ENCODE peak calls at places on chromosomes 2 and 18, in seven cellular contexts. One of them, this sample, is unnamed.
A peak's percentile ranks its signal among the peaks of the same experiment; 100 is the strongest.

GRCh38 chr2:30488012-30488659 is 41.1 kb downstream of the LCLAT1 start:
- DNase-seq in thyroid gland: no peak
- DNase-seq in GM12878: no peak
- DNase-seq in upper lobe of right lung: no peak
- DNase-seq in heart right ventricle: no peak
- DNase-seq in heart left ventricle: no peak
- DNase-seq in spleen: no peak
- DNase-seq in this sample: no peak

GRCh38 chr18:64055019-64055418 is 85.1 kb downstream of the SERPINB8 start:
- DNase-seq in thyroid gland: no peak
- DNase-seq in spleen: no peak
- DNase-seq in heart left ventricle: no peak
- DNase-seq in heart right ventricle: no peak
- DNase-seq in upper lobe of right lung: no peak
- DNase-seq in GM12878: no peak
- DNase-seq in this sample: no peak

GRCh38 chr2:69366-70344 is 23.4 kb upstream of the FAM110C start:
- DNase-seq in GM12878: no peak
- DNase-seq in heart left ventricle: no peak
- DNase-seq in thyroid gland: no peak
- DNase-seq in upper lobe of right lung: no peak
- DNase-seq in heart right ventricle: no peak
- DNase-seq in spleen: no peak
- DNase-seq in this sample: no peak

GRCh38 chr18:79393181-79393598 is 2.5 kb upstream of the NFATC1 start:
- DNase-seq in heart right ventricle: peak; percentile 49
- DNase-seq in GM12878: no peak
- DNase-seq in heart left ventricle: no peak
- DNase-seq in upper lobe of right lung: peak; percentile 67
- DNase-seq in spleen: peak; percentile 84
- DNase-seq in thyroid gland: no peak
- DNase-seq in this sample: no peak

GRCh38 chr2:157264099-157264498 is 6.6 kb downstream of the GALNT5 start:
- DNase-seq in GM12878: no peak
- DNase-seq in spleen: no peak
- DNase-seq in heart right ventricle: no peak
- DNase-seq in thyroid gland: no peak
- DNase-seq in heart left ventricle: no peak
- DNase-seq in upper lobe of right lung: no peak
- DNase-seq in this sample: no peak

GRCh38 chr2:167785606-167786005 is 461.8 kb downstream of the STK39 start:
- DNase-seq in heart right ventricle: no peak
- DNase-seq in heart left ventricle: no peak
- DNase-seq in upper lobe of right lung: no peak
- DNase-seq in GM12878: no peak
- DNase-seq in thyroid gland: no peak
- DNase-seq in spleen: no peak
- DNase-seq in this sample: no peak

GRCh38 chr2:144759746-144760145 is 239.8 kb upstream of the ZEB2 start:
- DNase-seq in GM12878: no peak
- DNase-seq in thyroid gland: no peak
- DNase-seq in spleen: no peak
- DNase-seq in heart left ventricle: no peak
- DNase-seq in upper lobe of right lung: no peak
- DNase-seq in heart right ventricle: no peak
- DNase-seq in this sample: no peak

GRCh38 chr2:127388423-127389164 is 819 bp upstream of the MAP3K2 start:
- DNase-seq in thyroid gland: no peak
- DNase-seq in upper lobe of right lung: no peak
- DNase-seq in heart right ventricle: no peak
- DNase-seq in spleen: no peak
- DNase-seq in heart left ventricle: no peak
- DNase-seq in GM12878: no peak
- DNase-seq in this sample: no peak

GRCh38 chr18:59616501-59616900 is 80.7 kb downstream of the CCBE1 start:
- DNase-seq in heart left ventricle: no peak
- DNase-seq in GM12878: no peak
- DNase-seq in heart right ventricle: no peak
- DNase-seq in thyroid gland: no peak
- DNase-seq in upper lobe of right lung: no peak
- DNase-seq in spleen: no peak
- DNase-seq in this sample: no peak

GRCh38 chr18:23453657-23454011 is 547 bp downstream of the RIOK3 start:
- DNase-seq in heart left ventricle: no peak
- DNase-seq in GM12878: no peak
- DNase-seq in upper lobe of right lung: no peak
- DNase-seq in heart right ventricle: no peak
- DNase-seq in spleen: no peak
- DNase-seq in thyroid gland: peak; percentile 10
- DNase-seq in this sample: no peak

GRCh38 chr2:232449964-232450363 is 6.0 kb upstream of the ALPI start:
- DNase-seq in GM12878: no peak
- DNase-seq in heart right ventricle: no peak
- DNase-seq in thyroid gland: no peak
- DNase-seq in spleen: no peak
- DNase-seq in upper lobe of right lung: no peak
- DNase-seq in heart left ventricle: no peak
- DNase-seq in this sample: no peak

GRCh38 chr2:8487461-8487932 is 194.4 kb upstream of the ID2 start:
- DNase-seq in upper lobe of right lung: no peak
- DNase-seq in spleen: no peak
- DNase-seq in GM12878: no peak
- DNase-seq in thyroid gland: no peak
- DNase-seq in heart right ventricle: no peak
- DNase-seq in heart left ventricle: no peak
- DNase-seq in this sample: no peak

GRCh38 chr18:62637807-62638687 is 77.3 kb upstream of the PHLPP1 start:
- DNase-seq in GM12878: no peak
- DNase-seq in heart right ventricle: no peak
- DNase-seq in thyroid gland: no peak
- DNase-seq in upper lobe of right lung: no peak
- DNase-seq in heart left ventricle: no peak
- DNase-seq in spleen: no peak
- DNase-seq in this sample: no peak

GRCh38 chr2:43942001-43942400 is 53.8 kb downstream of the LRPPRC start:
- DNase-seq in spleen: no peak
- DNase-seq in upper lobe of right lung: no peak
- DNase-seq in heart right ventricle: no peak
- DNase-seq in GM12878: no peak
- DNase-seq in heart left ventricle: no peak
- DNase-seq in thyroid gland: no peak
- DNase-seq in this sample: no peak

GRCh38 chr2:25309402-25309801 is 32.3 kb downstream of the DNMT3A start:
- DNase-seq in upper lobe of right lung: no peak
- DNase-seq in heart right ventricle: no peak
- DNase-seq in GM12878: no peak
- DNase-seq in spleen: no peak
- DNase-seq in heart left ventricle: peak; percentile 56
- DNase-seq in thyroid gland: peak; percentile 27
- DNase-seq in this sample: peak; percentile 45

GRCh38 chr2:63525905-63526304 is 62.4 kb downstream of the WDPCP start:
- DNase-seq in heart left ventricle: no peak
- DNase-seq in thyroid gland: no peak
- DNase-seq in heart right ventricle: no peak
- DNase-seq in upper lobe of right lung: no peak
- DNase-seq in GM12878: no peak
- DNase-seq in spleen: no peak
- DNase-seq in this sample: no peak
- H3K4me3 ChIP-seq in heart left ventricle: no peak overlapping the region
- H3K4me3 ChIP-seq in thyroid gland: no peak overlapping the region
- H3K4me3 ChIP-seq in heart right ventricle: no peak overlapping the region
- H3K4me3 ChIP-seq in upper lobe of right lung: no peak overlapping the region
- H3K4me3 ChIP-seq in GM12878: no peak overlapping the region
- H3K4me3 ChIP-seq in spleen: no peak overlapping the region
- H3K4me3 ChIP-seq in this sample: no peak overlapping the region

GRCh38 chr2:156129227-156129626 is 203.3 kb downstream of the NR4A2 start:
- DNase-seq in heart right ventricle: no peak
- DNase-seq in heart left ventricle: no peak
- DNase-seq in thyroid gland: no peak
- DNase-seq in spleen: no peak
- DNase-seq in upper lobe of right lung: no peak
- DNase-seq in GM12878: no peak
- DNase-seq in this sample: no peak
- TF ChIP-seq CTCF in heart right ventricle: no peak
- TF ChIP-seq CTCF in heart left ventricle: no peak
- TF ChIP-seq CTCF in thyroid gland: no peak
- TF ChIP-seq CTCF in spleen: no peak
- TF ChIP-seq CTCF in upper lobe of right lung: no peak
- TF ChIP-seq CTCF in GM12878: peak; percentile 10
- TF ChIP-seq CTCF in this sample: no peak

GRCh38 chr2:173307287-173307686 is 47.4 kb upstream of the CDCA7 start:
- DNase-seq in upper lobe of right lung: no peak
- DNase-seq in GM12878: peak; percentile 50
- DNase-seq in heart right ventricle: no peak
- DNase-seq in heart left ventricle: no peak
- DNase-seq in thyroid gland: no peak
- DNase-seq in spleen: no peak
- DNase-seq in this sample: no peak

GRCh38 chr2:173311844-173312606 is 42.6 kb upstream of the CDCA7 start:
- DNase-seq in upper lobe of right lung: no peak
- DNase-seq in heart left ventricle: no peak
- DNase-seq in thyroid gland: no peak
- DNase-seq in spleen: no peak
- DNase-seq in heart right ventricle: no peak
- DNase-seq in GM12878: no peak
- DNase-seq in this sample: no peak
- H3K4me1 ChIP-seq in upper lobe of right lung: no peaks in the 10 kb centered on the region
- H3K4me1 ChIP-seq in heart left ventricle: no peaks in the 10 kb centered on the region
- H3K4me1 ChIP-seq in thyroid gland: no peaks in the 10 kb centered on the region
- H3K4me1 ChIP-seq in spleen: no peaks in the 10 kb centered on the region
- H3K4me1 ChIP-seq in heart right ventricle: no peaks in the 10 kb centered on the region
- H3K4me1 ChIP-seq in GM12878: peaks cover under 1% of the 10 kb centered on the region
- H3K4me1 ChIP-seq in this sample: no peaks in the 10 kb centered on the region

GRCh38 chr2:223880779-223881178 is 43.4 kb upstream of the AP1S3 start:
- DNase-seq in heart left ventricle: no peak
- DNase-seq in spleen: no peak
- DNase-seq in upper lobe of right lung: no peak
- DNase-seq in thyroid gland: no peak
- DNase-seq in GM12878: no peak
- DNase-seq in heart right ventricle: no peak
- DNase-seq in this sample: no peak

GRCh38 chr2:223873672-223874071 is 36.3 kb upstream of the AP1S3 start:
- DNase-seq in thyroid gland: no peak
- DNase-seq in GM12878: no peak
- DNase-seq in heart left ventricle: no peak
- DNase-seq in spleen: no peak
- DNase-seq in heart right ventricle: no peak
- DNase-seq in upper lobe of right lung: no peak
- DNase-seq in this sample: no peak

GRCh38 chr2:223882715-223883114 is 45.3 kb upstream of the AP1S3 start:
- DNase-seq in heart right ventricle: no peak
- DNase-seq in upper lobe of right lung: no peak
- DNase-seq in GM12878: no peak
- DNase-seq in heart left ventricle: no peak
- DNase-seq in spleen: no peak
- DNase-seq in thyroid gland: no peak
- DNase-seq in this sample: no peak

DNA sequence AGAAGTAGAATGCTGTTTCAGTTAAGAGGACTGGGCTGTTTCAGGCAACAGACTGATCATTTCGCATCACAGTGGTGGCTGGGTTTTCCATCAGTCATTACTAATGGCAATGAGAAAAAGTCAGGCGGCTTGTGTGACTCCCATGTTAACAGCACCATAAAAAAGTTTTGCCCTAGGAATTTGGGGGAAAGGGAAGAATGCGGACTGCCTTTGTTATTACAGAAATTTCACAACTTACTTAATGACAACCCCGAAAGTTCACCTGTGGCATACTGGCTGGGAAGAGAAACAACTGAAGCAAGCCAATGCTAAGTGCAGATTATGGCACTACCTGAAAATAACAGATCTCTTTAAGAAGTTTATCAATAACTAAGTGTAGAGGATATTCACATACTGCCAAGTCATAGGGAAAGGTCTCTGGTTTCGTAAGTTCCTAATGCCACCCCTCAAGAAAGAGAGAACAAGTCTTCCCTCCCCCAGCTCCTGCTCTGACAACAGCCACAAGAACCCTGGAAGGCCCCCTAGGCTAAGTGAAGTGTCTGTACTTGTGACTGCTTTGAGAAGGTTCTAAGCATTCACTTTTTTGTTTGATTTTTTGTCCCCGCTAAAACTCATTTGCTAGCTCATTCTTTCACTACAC is 40.5 kb upstream of the AP1S3 start:
- DNase-seq in GM12878: no peak
- DNase-seq in heart right ventricle: no peak
- DNase-seq in upper lobe of right lung: no peak
- DNase-seq in heart left ventricle: no peak
- DNase-seq in spleen: no peak
- DNase-seq in thyroid gland: no peak
- DNase-seq in this sample: no peak
- H3K4me3 ChIP-seq in GM12878: no peak overlapping the region
- H3K4me3 ChIP-seq in heart right ventricle: no peak overlapping the region
- H3K4me3 ChIP-seq in upper lobe of right lung: no peak overlapping the region
- H3K4me3 ChIP-seq in heart left ventricle: no peak overlapping the region
- H3K4me3 ChIP-seq in spleen: no peak overlapping the region
- H3K4me3 ChIP-seq in thyroid gland: no peak overlapping the region
- H3K4me3 ChIP-seq in this sample: no peak overlapping the region

GRCh38 chr18:13199169-13199568 is 19.4 kb upstream of the LDLRAD4 start:
- DNase-seq in GM12878: no peak
- DNase-seq in heart left ventricle: no peak
- DNase-seq in heart right ventricle: no peak
- DNase-seq in thyroid gland: no peak
- DNase-seq in spleen: no peak
- DNase-seq in upper lobe of right lung: no peak
- DNase-seq in this sample: no peak

GRCh38 chr18:13192970-13193369 is 25.6 kb upstream of the LDLRAD4 start:
- DNase-seq in GM12878: no peak
- DNase-seq in upper lobe of right lung: no peak
- DNase-seq in heart right ventricle: no peak
- DNase-seq in heart left ventricle: no peak
- DNase-seq in thyroid gland: no peak
- DNase-seq in spleen: no peak
- DNase-seq in this sample: no peak

GRCh38 chr18:13191779-13192178 is 26.8 kb upstream of the LDLRAD4 start:
- DNase-seq in heart right ventricle: no peak
- DNase-seq in GM12878: no peak
- DNase-seq in thyroid gland: peak; percentile 89
- DNase-seq in upper lobe of right lung: no peak
- DNase-seq in spleen: no peak
- DNase-seq in heart left ventricle: no peak
- DNase-seq in this sample: no peak

GRCh38 chr18:13198701-13199100 is 19.9 kb upstream of the LDLRAD4 start:
- DNase-seq in heart right ventricle: no peak
- DNase-seq in thyroid gland: no peak
- DNase-seq in spleen: no peak
- DNase-seq in heart left ventricle: no peak
- DNase-seq in GM12878: no peak
- DNase-seq in upper lobe of right lung: no peak
- DNase-seq in this sample: no peak

DNA sequence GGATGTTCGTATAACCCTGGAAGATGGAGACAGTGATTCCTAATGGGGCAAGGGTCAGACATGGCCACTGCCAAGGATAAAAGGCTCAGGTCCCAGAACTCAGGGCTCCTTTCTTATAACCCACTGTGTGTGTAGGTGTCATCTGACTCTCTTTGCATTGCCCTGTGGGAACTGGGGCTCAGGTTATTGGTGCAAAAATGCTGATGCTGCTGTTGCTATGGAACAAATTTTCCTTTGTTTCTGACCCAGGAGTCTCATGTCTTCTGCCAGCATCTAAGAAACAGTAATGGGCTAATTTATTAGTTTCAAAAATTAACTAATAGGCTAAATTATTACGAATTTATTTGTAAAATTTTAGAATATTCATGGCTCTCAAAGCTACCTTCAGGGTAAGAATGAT is 24.3 kb upstream of the LDLRAD4 start:
- DNase-seq in heart left ventricle: no peak
- DNase-seq in spleen: no peak
- DNase-seq in GM12878: no peak
- DNase-seq in heart right ventricle: no peak
- DNase-seq in thyroid gland: no peak
- DNase-seq in upper lobe of right lung: no peak
- DNase-seq in this sample: no peak
- TF ChIP-seq CTCF in heart left ventricle: no peak
- TF ChIP-seq CTCF in spleen: no peak
- TF ChIP-seq CTCF in GM12878: no peak
- TF ChIP-seq CTCF in heart right ventricle: no peak
- TF ChIP-seq CTCF in thyroid gland: no peak
- TF ChIP-seq CTCF in upper lobe of right lung: no peak
- TF ChIP-seq CTCF in this sample: no peak

This sample was measured in left ventricle myocardium inferior.